ENCODE peak calls at places on chromosomes 4 and X, in ten cellular contexts. One of them, this sample, is unnamed.

GRCh38 chr4:38028556-38028955 is 68.4 kb downstream of the PTTG2 start:
- DNase-seq in HuH-7: no peak
- DNase-seq in bronchial epithelial cell: no peak
- DNase-seq in HCT116: no peak
- DNase-seq in smooth muscle cell of the brain vasculature: no peak
- DNase-seq in NCI-H1092: no peak
- DNase-seq in AG10803: no peak
- DNase-seq in pancreas: no peak
- DNase-seq in nephron progenitor cell: no peak
- DNase-seq in fibroblast of the conjunctiva: no peak
- DNase-seq in this sample: no peak

GRCh38 chrX:107677501-107677901 is 49.2 kb downstream of the PRPS1 start:
- DNase-seq in HuH-7: no peak
- DNase-seq in bronchial epithelial cell: peak; percentile 35
- DNase-seq in HCT116: no peak
- DNase-seq in smooth muscle cell of the brain vasculature: no peak
- DNase-seq in NCI-H1092: no peak
- DNase-seq in AG10803: no peak
- DNase-seq in pancreas: no peak
- DNase-seq in nephron progenitor cell: no peak
- DNase-seq in fibroblast of the conjunctiva: no peak
- DNase-seq in this sample: no peak

GRCh38 chrX:13283968-13284914 is 35.6 kb downstream of the ATXN3L start:
- DNase-seq in HuH-7: no peak
- DNase-seq in bronchial epithelial cell: peak; percentile 81
- DNase-seq in HCT116: no peak
- DNase-seq in smooth muscle cell of the brain vasculature: no peak
- DNase-seq in NCI-H1092: no peak
- DNase-seq in AG10803: peak; percentile 83
- DNase-seq in pancreas: no peak
- DNase-seq in nephron progenitor cell: no peak
- DNase-seq in fibroblast of the conjunctiva: peak; percentile 50
- DNase-seq in this sample: no peak

GRCh38 chrX:155938132-155938531 is 57.0 kb downstream of the VAMP7 start:
- DNase-seq in HuH-7: no peak
- DNase-seq in bronchial epithelial cell: no peak
- DNase-seq in HCT116: no peak
- DNase-seq in smooth muscle cell of the brain vasculature: no peak
- DNase-seq in NCI-H1092: no peak
- DNase-seq in AG10803: no peak
- DNase-seq in pancreas: no peak
- DNase-seq in nephron progenitor cell: no peak
- DNase-seq in fibroblast of the conjunctiva: no peak
- DNase-seq in this sample: no peak

GRCh38 chrX:130108647-130109428 is 1.5 kb downstream of the ELF4 start:
- DNase-seq in HuH-7: peak; percentile 73
- DNase-seq in bronchial epithelial cell: peak; percentile 42
- DNase-seq in HCT116: no peak
- DNase-seq in smooth muscle cell of the brain vasculature: no peak
- DNase-seq in NCI-H1092: no peak
- DNase-seq in AG10803: peak; percentile 39
- DNase-seq in pancreas: no peak
- DNase-seq in nephron progenitor cell: no peak
- DNase-seq in fibroblast of the conjunctiva: no peak
- DNase-seq in this sample: no peak

GRCh38 chr4:7759221-7759620 is 180.4 kb downstream of the AFAP1 start:
- DNase-seq in HuH-7: no peak
- DNase-seq in bronchial epithelial cell: no peak
- DNase-seq in HCT116: no peak
- DNase-seq in smooth muscle cell of the brain vasculature: no peak
- DNase-seq in NCI-H1092: no peak
- DNase-seq in AG10803: no peak
- DNase-seq in pancreas: no peak
- DNase-seq in nephron progenitor cell: no peak
- DNase-seq in fibroblast of the conjunctiva: no peak
- DNase-seq in this sample: peak; percentile 46

GRCh38 chr4:40617903-40618302 is 11.8 kb downstream of the RBM47 start:
- DNase-seq in HuH-7: no peak
- DNase-seq in bronchial epithelial cell: no peak
- DNase-seq in HCT116: no peak
- DNase-seq in smooth muscle cell of the brain vasculature: no peak
- DNase-seq in NCI-H1092: no peak
- DNase-seq in AG10803: no peak
- DNase-seq in pancreas: no peak
- DNase-seq in nephron progenitor cell: no peak
- DNase-seq in fibroblast of the conjunctiva: no peak
- DNase-seq in this sample: no peak

GRCh38 chr4:90852232-90852631 is 725.0 kb downstream of the CCSER1 start:
- DNase-seq in HuH-7: no peak
- DNase-seq in bronchial epithelial cell: no peak
- DNase-seq in HCT116: no peak
- DNase-seq in smooth muscle cell of the brain vasculature: no peak
- DNase-seq in NCI-H1092: no peak
- DNase-seq in AG10803: no peak
- DNase-seq in pancreas: no peak
- DNase-seq in nephron progenitor cell: peak; percentile 19
- DNase-seq in fibroblast of the conjunctiva: no peak
- DNase-seq in this sample: no peak

GRCh38 chr4:161254375-161254774 is 909.4 kb downstream of the FSTL5 start:
- DNase-seq in HuH-7: no peak
- DNase-seq in bronchial epithelial cell: no peak
- DNase-seq in HCT116: no peak
- DNase-seq in smooth muscle cell of the brain vasculature: no peak
- DNase-seq in NCI-H1092: no peak
- DNase-seq in AG10803: no peak
- DNase-seq in pancreas: no peak
- DNase-seq in nephron progenitor cell: no peak
- DNase-seq in fibroblast of the conjunctiva: no peak
- DNase-seq in this sample: no peak

GRCh38 chr4:5222951-5223350 is 171.7 kb downstream of the STK32B start:
- DNase-seq in HuH-7: no peak
- DNase-seq in bronchial epithelial cell: no peak
- DNase-seq in HCT116: no peak
- DNase-seq in smooth muscle cell of the brain vasculature: no peak
- DNase-seq in NCI-H1092: no peak
- DNase-seq in AG10803: no peak
- DNase-seq in pancreas: no peak
- DNase-seq in nephron progenitor cell: no peak
- DNase-seq in fibroblast of the conjunctiva: no peak
- DNase-seq in this sample: no peak

GRCh38 chr4:88673886-88674285 is 23.7 kb downstream of the NAP1L5 start:
- DNase-seq in HuH-7: no peak
- DNase-seq in bronchial epithelial cell: no peak
- DNase-seq in HCT116: no peak
- DNase-seq in smooth muscle cell of the brain vasculature: no peak
- DNase-seq in NCI-H1092: no peak
- DNase-seq in AG10803: no peak
- DNase-seq in pancreas: no peak
- DNase-seq in nephron progenitor cell: no peak
- DNase-seq in fibroblast of the conjunctiva: no peak
- DNase-seq in this sample: no peak